ENCODE peak calls at places on chromosomes 2 and 18, in seven cellular contexts. E, T, L, D, B, Z and M are unnamed samples.

GRCh38 chr2:233084488-233084887 is 24.3 kb downstream of the INPP5D start:
- DNase-seq in L (peak; percentile 63), E (no peak), Z (no peak), T (no peak), B (no peak), D (no peak), M (peak; percentile 91)

GRCh38 chr2:191064590-191064989 is 50.6 kb upstream of the STAT1 start:
- DNase-seq in B (no peak), E (no peak), Z (no peak), T (no peak), L (peak; percentile 72), D (peak; percentile 38), M (no peak)

GRCh38 chr2:113850687-113851086 is 39.2 kb upstream of the ACTR3 start:
- DNase-seq in B (no peak), L (no peak), T (no peak), Z (no peak), D (no peak), E (no peak), M (no peak)

GRCh38 chr2:102147935-102148334 is 5.4 kb downstream of the IL1R1 start:
- DNase-seq in Z (no peak), L (no peak), B (no peak), D (peak; percentile 50), T (no peak), E (no peak), M (no peak)

GRCh38 chr2:144240656-144241339 is 279.1 kb downstream of the ZEB2 start:
- DNase-seq in E (no peak), T (no peak), D (no peak), Z (no peak), B (no peak), L (no peak), M (no peak)

GRCh38 chr2:238580486-238580885 is 153.8 kb downstream of the ASB1 start:
- DNase-seq in T (peak; percentile 12), E (no peak), B (no peak), D (no peak), L (no peak), Z (no peak), M (peak; percentile 49)

GRCh38 chr2:34105015-34105767 is 506.1 kb upstream of the FAM98A start:
- DNase-seq in E (no peak), D (no peak), B (no peak), T (no peak), Z (no peak), L (no peak), M (no peak)

GRCh38 chr2:85413592-85414421 is 3.6 kb upstream of the CAPG start:
- DNase-seq in D (peak; percentile 53), B (no peak), Z (peak; percentile 58), E (no peak), L (peak; percentile 80), T (no peak), M (no peak)

GRCh38 chr2:30847329-30847728 is 40.1 kb upstream of the CAPN13 start:
- DNase-seq in E (no peak), B (no peak), D (no peak), Z (no peak), T (no peak), L (no peak), M (no peak)

GRCh38 chr2:124283090-124283489 is 258.0 kb downstream of the CNTNAP5 start:
- DNase-seq in E (no peak), Z (no peak), T (no peak), L (no peak), D (no peak), B (peak; percentile 30), M (no peak)

GRCh38 chr2:158047156-158047611 is 54.5 kb upstream of the UPP2 start:
- DNase-seq in T (no peak), E (no peak), L (no peak), Z (no peak), D (no peak), B (no peak), M (no peak)

GRCh38 chr2:11634584-11634983 is 35.4 kb downstream of the NTSR2 start:
- DNase-seq in Z (no peak), T (no peak), D (no peak), E (no peak), L (no peak), B (no peak), M (peak; percentile 50)

GRCh38 chr2:163553601-163554000 is 182.2 kb downstream of the FIGN start:
- DNase-seq in L (no peak), D (no peak), Z (no peak), B (peak; percentile 93), T (no peak), E (no peak), M (no peak)

GRCh38 chr2:146226077-146226476 is 1618.8 kb upstream of the ACVR2A start:
- DNase-seq in L (no peak), E (no peak), B (no peak), Z (no peak), T (no peak), D (no peak), M (no peak)

GRCh38 chr2:230921806-230922595 is 3.0 kb downstream of the GPR55 start:
- DNase-seq in E (no peak), T (peak; percentile 21), B (no peak), Z (peak; percentile 8), D (no peak), L (peak; percentile 50), M (peak; percentile 30)

GRCh38 chr18:13276530-13277520 is 58.3 kb downstream of the LDLRAD4 start:
- DNase-seq in T (no peak), B (no peak), D (no peak), L (no peak), Z (no peak), E (no peak), M (no peak)